ENCODE peak calls at places on chromosomes 5 and 9, in four cellular contexts. M, G, E and Z are unnamed samples.

GRCh38 chr9:75985515-75985914 is 95.0 kb downstream of the PCSK5 start:
- DNase-seq in M (no peak), E (no peak), G (no peak), Z (no peak)

GRCh38 chr5:107365355-107366109 is 305.2 kb downstream of the EFNA5 start:
- DNase-seq in M (no peak), G (no peak), E (no peak), Z (no peak)

GRCh38 chr5:28914302-28914701 is 1875.9 kb upstream of the CDH9 start:
- DNase-seq in G (no peak), M (no peak), E (no peak), Z (no peak)

GRCh38 chr9:99906403-99907207 is at the start of gene STX17:
- DNase-seq in E (peak), M (peak), G (peak), Z (peak)

GRCh38 chr5:40041452-40041851 is 616.7 kb upstream of the DAB2 start:
- DNase-seq in E (no peak), M (no peak), G (no peak), Z (no peak)

GRCh38 chr9:38641142-38641541 is 20.7 kb upstream of the ANKRD18A start:
- DNase-seq in E (no peak), M (no peak), G (no peak), Z (no peak)

GRCh38 chr9:90044710-90045151 is 439.9 kb downstream of the GADD45G start:
- DNase-seq in M (no peak), G (no peak), E (no peak), Z (peak)

GRCh38 chr9:100626949-100627348 is 49.1 kb downstream of the CAVIN4 start:
- DNase-seq in G (no peak), M (no peak), E (no peak), Z (no peak)

GRCh38 chr5:165502893-165503696 is 1997.7 kb downstream of the MAT2B start:
- DNase-seq in M (peak), G (no peak), E (no peak), Z (no peak)

GRCh38 chr9:77848897-77849296 is 182.7 kb downstream of the GNAQ start:
- DNase-seq in E (no peak), M (peak), G (peak), Z (peak)

GRCh38 chr9:114157516-114158176 is 2.3 kb downstream of the COL27A1 start:
- DNase-seq in E (no peak), M (no peak), G (no peak), Z (peak)

GRCh38 chr5:169944115-169944514 is 36.2 kb downstream of the INSYN2B start:
- DNase-seq in M (no peak), G (no peak), E (no peak), Z (no peak)

GRCh38 chr5:160629007-160629402 is 207.3 kb downstream of the PTTG1 start:
- DNase-seq in M (no peak), E (no peak), G (no peak), Z (no peak)

GRCh38 chr9:9998491-9999287 is 614.1 kb downstream of the PTPRD start:
- DNase-seq in G (no peak), M (peak), E (no peak), Z (no peak)